ENCODE peak calls at places on chromosome 4, in eight cellular contexts. P, T, L, M, C, E, I and N are unnamed samples.

GRCh38 chr4:22987861-22988260 is 295.1 kb downstream of the GBA3 start:
- DNase-seq in L (no peak), M (peak), P (no peak), T (no peak), E (no peak), C (no peak), I (no peak), N (no peak)

GRCh38 chr4:1265351-1265750 is 16.4 kb upstream of the CTBP1 start:
- DNase-seq in M (no peak), E (no peak), L (no peak), C (no peak), T (no peak), I (no peak), P (no peak), N (no peak)

GRCh38 chr4:25861951-25862410 is 807 bp downstream of the SEL1L3 start:
- DNase-seq in E (no peak), C (no peak), L (peak), T (peak), P (peak), I (no peak), M (peak), N (peak)

GRCh38 chr4:70706516-70706915 is 15.2 kb upstream of the RUFY3 start:
- DNase-seq in I (no peak), P (no peak), L (peak), T (peak), E (no peak), C (no peak), M (peak), N (no peak)

GRCh38 chr4:185283723-185284122 is 74.3 kb downstream of the SNX25 start:
- DNase-seq in E (no peak), C (no peak), T (no peak), L (peak), I (no peak), M (peak), P (no peak), N (no peak)

GRCh38 chr4:55030606-55031005 is 94.8 kb downstream of the KDR start:
- DNase-seq in E (no peak), I (no peak), C (no peak), M (no peak), P (no peak), L (no peak), T (peak), N (no peak)

GRCh38 chr4:166777760-166778159 is 456.5 kb downstream of the SPOCK3 start:
- DNase-seq in P (no peak), C (no peak), T (no peak), E (no peak), M (no peak), I (no peak), L (no peak), N (no peak)

GRCh38 chr4:109026588-109026987 is 263.7 kb upstream of the ETNPPL start:
- DNase-seq in M (peak), L (no peak), I (no peak), P (no peak), E (no peak), C (no peak), T (no peak), N (no peak)

GRCh38 chr4:110663738-110664444 is 41.0 kb upstream of the PITX2 start:
- DNase-seq in C (no peak), E (no peak), L (no peak), I (no peak), P (no peak), T (no peak), M (peak), N (no peak)

GRCh38 chr4:147773261-147774184 is 41.6 kb downstream of the ARHGAP10 start:
- DNase-seq in E (no peak), T (no peak), I (no peak), M (peak), C (no peak), L (no peak), P (no peak), N (no peak)

GRCh38 chr4:7939377-7940108 is at the start of gene AFAP1:
- DNase-seq in T (peak), P (peak), E (peak), I (peak), C (peak), L (peak), M (peak), N (peak)

GRCh38 chr4:105343523-105343931 is 130.3 kb downstream of the PPA2 start:
- DNase-seq in E (no peak), P (no peak), C (no peak), T (no peak), L (no peak), I (peak), M (peak), N (no peak)

GRCh38 chr4:140726776-140727500 is 29.2 kb downstream of the TBC1D9 start:
- DNase-seq in M (peak), P (no peak), C (no peak), L (peak), I (no peak), T (no peak), E (no peak), N (no peak)

GRCh38 chr4:183443609-183444148 is 757 bp upstream of the CDKN2AIP start:
- DNase-seq in E (no peak), M (peak), P (peak), L (peak), I (peak), T (peak), C (no peak), N (peak)

GRCh38 chr4:53011176-53011575 is 149.1 kb downstream of the RASL11B start:
- DNase-seq in C (no peak), T (no peak), I (no peak), P (no peak), M (no peak), E (no peak), L (no peak), N (no peak)

GRCh38 chr4:176185068-176185467 is 10.3 kb downstream of the SPATA4 start:
- DNase-seq in I (no peak), P (no peak), C (no peak), M (peak), E (no peak), T (no peak), L (peak), N (no peak)